ENCODE peak calls at places on chromosomes 7 and 10, in nine cellular contexts. U, Z, X, R, V, E, O, N and C are unnamed samples.

GRCh38 chr10:28291881-28292297 is 11.0 kb downstream of the MPP7 start:
- DNase-seq in U (no peak), Z (peak), X (peak), R (no peak), V (no peak), E (no peak), O (no peak), N (peak), C (no peak)

GRCh38 chr10:15149042-15149771 is 19.3 kb downstream of the NMT2 start:
- DNase-seq in U (no peak), Z (no peak), X (no peak), R (no peak), V (no peak), E (no peak), O (no peak), N (no peak), C (no peak)

GRCh38 chr7:91319326-91319725 is 55.1 kb downstream of the FZD1 start:
- DNase-seq in U (no peak), Z (no peak), X (no peak), R (no peak), V (no peak), E (no peak), O (no peak), N (no peak), C (no peak)

GRCh38 chr10:90919683-90920574 is 958 bp downstream of the ANKRD1 start:
- DNase-seq in U (no peak), Z (no peak), X (no peak), R (no peak), V (no peak), E (no peak), O (no peak), N (no peak), C (no peak)

GRCh38 chr10:130484912-130485180 is 348.7 kb downstream of the GLRX3 start:
- DNase-seq in U (no peak), Z (no peak), X (no peak), R (no peak), V (no peak), E (no peak), O (no peak), N (no peak), C (no peak)

GRCh38 chr7:134255814-134256213 is 60.9 kb downstream of the SLC35B4 start:
- DNase-seq in U (no peak), Z (no peak), X (no peak), R (no peak), V (no peak), E (no peak), O (no peak), N (peak), C (no peak)

GRCh38 chr7:52719677-52720076 is 315.8 kb upstream of the POM121L12 start:
- DNase-seq in U (no peak), Z (no peak), X (no peak), R (no peak), V (no peak), E (no peak), O (no peak), N (no peak), C (no peak)

GRCh38 chr10:109067051-109067450 is 856.3 kb downstream of the XPNPEP1 start:
- DNase-seq in U (no peak), Z (no peak), X (peak), R (no peak), V (no peak), E (no peak), O (no peak), N (no peak), C (no peak)

GRCh38 chr7:137001041-137001440 is 132.6 kb downstream of the CHRM2 start:
- DNase-seq in U (no peak), Z (no peak), X (no peak), R (no peak), V (no peak), E (no peak), O (no peak), N (no peak), C (no peak)

GRCh38 chr7:150351587-150352194 is 10.3 kb upstream of the RARRES2 start:
- DNase-seq in U (no peak), Z (no peak), X (no peak), R (no peak), V (no peak), E (no peak), O (no peak), N (no peak), C (no peak)

GRCh38 chr7:78768859-78769258 is 684.6 kb downstream of the MAGI2 start:
- DNase-seq in U (no peak), Z (no peak), X (peak), R (no peak), V (no peak), E (no peak), O (no peak), N (no peak), C (no peak)

GRCh38 chr10:51649064-51649463 is 50.3 kb downstream of the CSTF2T start:
- DNase-seq in U (no peak), Z (no peak), X (no peak), R (no peak), V (no peak), E (no peak), O (no peak), N (no peak), C (no peak)

GRCh38 chr10:77504870-77505257 is 132.7 kb downstream of the KCNMA1 start:
- DNase-seq in U (no peak), Z (no peak), X (peak), R (no peak), V (no peak), E (no peak), O (no peak), N (peak), C (no peak)

GRCh38 chr7:96636342-96636865 is 73.2 kb downstream of the SEM1 start:
- DNase-seq in U (no peak), Z (no peak), X (no peak), R (no peak), V (no peak), E (no peak), O (no peak), N (peak), C (no peak)

GRCh38 chr10:79905322-79906314 is 43.3 kb downstream of the SFTPD start:
- DNase-seq in U (no peak), Z (no peak), X (peak), R (no peak), V (no peak), E (no peak), O (no peak), N (peak), C (no peak)

GRCh38 chr7:82624337-82624736 is 180.8 kb upstream of the CACNA2D1 start:
- DNase-seq in U (no peak), Z (no peak), X (no peak), R (no peak), V (no peak), E (no peak), O (no peak), N (peak), C (no peak)

GRCh38 chr7:13749666-13750065 is 239.8 kb downstream of the ETV1 start:
- DNase-seq in U (no peak), Z (no peak), X (no peak), R (no peak), V (no peak), E (no peak), O (no peak), N (no peak), C (no peak)

GRCh38 chr10:86287966-86288579 is 78.5 kb downstream of the GRID1 start:
- DNase-seq in U (no peak), Z (no peak), X (no peak), R (no peak), V (no peak), E (no peak), O (no peak), N (no peak), C (no peak)

GRCh38 chr7:156347132-156347531 is 293.4 kb upstream of the RNF32 start:
- DNase-seq in U (no peak), Z (no peak), X (no peak), R (no peak), V (no peak), E (no peak), O (no peak), N (no peak), C (no peak)

GRCh38 chr10:33330543-33331019 is 3.9 kb downstream of the NRP1 start:
- DNase-seq in U (peak), Z (peak), X (peak), R (peak), V (peak), E (peak), O (peak), N (peak), C (peak)

GRCh38 chr7:137096607-137097006 is 228.2 kb downstream of the CHRM2 start:
- DNase-seq in U (no peak), Z (no peak), X (no peak), R (no peak), V (no peak), E (no peak), O (no peak), N (no peak), C (no peak)

GRCh38 chr10:20598590-20598989 is 298.5 kb downstream of the NEBL start:
- DNase-seq in U (no peak), Z (no peak), X (peak), R (no peak), V (no peak), E (no peak), O (peak), N (peak), C (no peak)

GRCh38 chr7:131533566-131534561 is 22.6 kb downstream of the PODXL start:
- DNase-seq in U (no peak), Z (no peak), X (no peak), R (no peak), V (no peak), E (no peak), O (no peak), N (no peak), C (no peak)

GRCh38 chr7:111086532-111086931 is 4.4 kb upstream of the LRRN3 start:
- DNase-seq in U (no peak), Z (no peak), X (no peak), R (no peak), V (no peak), E (no peak), O (no peak), N (peak), C (no peak)

GRCh38 chr10:76892766-76893479 is 744.7 kb downstream of the KCNMA1 start:
- DNase-seq in U (no peak), Z (no peak), X (no peak), R (no peak), V (no peak), E (no peak), O (no peak), N (no peak), C (no peak)

GRCh38 chr7:55172161-55172560 is 153.3 kb downstream of the EGFR start:
- DNase-seq in U (no peak), Z (no peak), X (no peak), R (no peak), V (no peak), E (no peak), O (no peak), N (no peak), C (no peak)

GRCh38 chr7:2299131-2299829 is 15.0 kb downstream of the SNX8 start:
- DNase-seq in U (no peak), Z (no peak), X (no peak), R (peak), V (no peak), E (no peak), O (no peak), N (no peak), C (peak)

GRCh38 chr10:56823849-56824248 is 462.8 kb upstream of the ZWINT start:
- DNase-seq in U (no peak), Z (no peak), X (no peak), R (no peak), V (peak), E (no peak), O (no peak), N (no peak), C (no peak)

GRCh38 chr7:44200699-44201461 is at the start of gene YKT6:
- DNase-seq in U (peak), Z (peak), X (peak), R (peak), V (peak), E (peak), O (peak), N (peak), C (peak)

GRCh38 chr7:140316165-140316661 is 82.1 kb downstream of the SLC37A3 start:
- DNase-seq in U (no peak), Z (no peak), X (peak), R (no peak), V (no peak), E (no peak), O (peak), N (peak), C (no peak)